ENCODE peak calls at places on chromosomes 3 and 15, in seven cellular contexts. One of them, this sample, is unnamed. For H3K36me3, the result is how much of the 10 kb centered on the place peaks cover.

GRCh38 chr15:100770781-100771584 is 108.6 kb upstream of the ALDH1A3 start:
- DNase-seq in aorta: peak
- DNase-seq in mesenchymal stem cell: no peak
- DNase-seq in body of pancreas: no peak
- DNase-seq in brain microvascular endothelial cell: no peak
- DNase-seq in fibroblast of lung: no peak
- DNase-seq in CD8-positive, alpha-beta T cell: no peak
- DNase-seq in this sample: no peak

GRCh38 chr15:92636950-92637481 is 18.6 kb downstream of the FAM174B start:
- DNase-seq in aorta: peak
- DNase-seq in mesenchymal stem cell: no peak
- DNase-seq in body of pancreas: peak
- DNase-seq in brain microvascular endothelial cell: no peak
- DNase-seq in fibroblast of lung: no peak
- DNase-seq in CD8-positive, alpha-beta T cell: no peak
- DNase-seq in this sample: no peak

GRCh38 chr3:114179575-114179974 is 723 bp upstream of the DRD3 start:
- DNase-seq in aorta: no peak
- DNase-seq in mesenchymal stem cell: peak
- DNase-seq in body of pancreas: no peak
- DNase-seq in brain microvascular endothelial cell: peak
- DNase-seq in fibroblast of lung: peak
- DNase-seq in CD8-positive, alpha-beta T cell: no peak
- DNase-seq in this sample: peak

GRCh38 chr3:106249159-106249558 is 380.3 kb upstream of the CBLB start:
- DNase-seq in aorta: no peak
- DNase-seq in mesenchymal stem cell: peak
- DNase-seq in body of pancreas: no peak
- DNase-seq in brain microvascular endothelial cell: no peak
- DNase-seq in fibroblast of lung: peak
- DNase-seq in CD8-positive, alpha-beta T cell: no peak
- DNase-seq in this sample: peak

GRCh38 chr3:50237133-50237651 is 1.2 kb downstream of the GNAI2 start:
- DNase-seq in aorta: no peak
- DNase-seq in mesenchymal stem cell: peak
- DNase-seq in body of pancreas: no peak
- DNase-seq in brain microvascular endothelial cell: no peak
- DNase-seq in fibroblast of lung: peak
- DNase-seq in CD8-positive, alpha-beta T cell: peak
- DNase-seq in this sample: peak

GRCh38 chr3:111278961-111279360 is 207.3 kb downstream of the NECTIN3 start:
- DNase-seq in aorta: no peak
- DNase-seq in mesenchymal stem cell: no peak
- DNase-seq in body of pancreas: no peak
- DNase-seq in brain microvascular endothelial cell: no peak
- DNase-seq in fibroblast of lung: no peak
- DNase-seq in CD8-positive, alpha-beta T cell: no peak
- DNase-seq in this sample: no peak

GRCh38 chr15:87942316-87942715 is 314.2 kb downstream of the NTRK3 start:
- DNase-seq in aorta: no peak
- DNase-seq in mesenchymal stem cell: no peak
- DNase-seq in body of pancreas: no peak
- DNase-seq in brain microvascular endothelial cell: no peak
- DNase-seq in fibroblast of lung: no peak
- DNase-seq in CD8-positive, alpha-beta T cell: no peak
- DNase-seq in this sample: no peak

GRCh38 chr3:127568604-127569003 is 21.9 kb downstream of the TPRA1 start:
- DNase-seq in aorta: no peak
- DNase-seq in mesenchymal stem cell: no peak
- DNase-seq in body of pancreas: no peak
- DNase-seq in brain microvascular endothelial cell: no peak
- DNase-seq in fibroblast of lung: no peak
- DNase-seq in CD8-positive, alpha-beta T cell: no peak
- DNase-seq in this sample: no peak

GRCh38 chr15:70272565-70273355 is 175.0 kb upstream of the TLE3 start:
- DNase-seq in aorta: peak
- DNase-seq in mesenchymal stem cell: no peak
- DNase-seq in body of pancreas: no peak
- DNase-seq in brain microvascular endothelial cell: no peak
- DNase-seq in fibroblast of lung: no peak
- DNase-seq in CD8-positive, alpha-beta T cell: no peak
- DNase-seq in this sample: no peak

GRCh38 chr3:38062809-38063208 is 23.8 kb downstream of the DLEC1 start:
- DNase-seq in aorta: no peak
- DNase-seq in mesenchymal stem cell: no peak
- DNase-seq in body of pancreas: no peak
- DNase-seq in brain microvascular endothelial cell: no peak
- DNase-seq in fibroblast of lung: no peak
- DNase-seq in CD8-positive, alpha-beta T cell: no peak
- DNase-seq in this sample: no peak

GRCh38 chr3:38059148-38059547 is 20.1 kb downstream of the DLEC1 start:
- DNase-seq in aorta: no peak
- DNase-seq in mesenchymal stem cell: no peak
- DNase-seq in body of pancreas: no peak
- DNase-seq in brain microvascular endothelial cell: no peak
- DNase-seq in fibroblast of lung: no peak
- DNase-seq in CD8-positive, alpha-beta T cell: no peak
- DNase-seq in this sample: no peak

GRCh38 chr3:38054166-38054991 is 15.4 kb downstream of the DLEC1 start:
- DNase-seq in aorta: no peak
- DNase-seq in mesenchymal stem cell: peak
- DNase-seq in body of pancreas: no peak
- DNase-seq in brain microvascular endothelial cell: no peak
- DNase-seq in fibroblast of lung: no peak
- DNase-seq in CD8-positive, alpha-beta T cell: no peak
- DNase-seq in this sample: no peak

DNA sequence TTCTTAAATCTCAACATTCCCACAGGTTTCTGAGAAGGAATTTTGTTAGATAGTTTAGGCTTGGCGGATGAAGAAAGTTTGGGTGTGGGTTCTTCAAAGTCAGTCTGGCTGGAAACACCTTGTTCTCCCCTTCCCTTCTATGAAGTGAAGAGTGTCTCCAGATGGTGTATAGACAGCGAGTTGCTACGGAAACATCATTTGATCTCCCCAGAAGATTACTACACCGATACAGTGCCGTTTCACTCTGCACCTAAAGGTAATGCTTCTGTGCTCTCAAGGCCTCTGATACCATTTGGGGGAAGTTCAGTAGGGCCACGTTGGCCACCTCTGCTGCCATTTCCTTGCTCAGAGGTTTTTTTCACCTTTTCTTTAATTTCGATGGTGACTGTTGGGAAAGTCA is 20.6 kb downstream of the DLEC1 start:
- DNase-seq in aorta: no peak
- DNase-seq in mesenchymal stem cell: no peak
- DNase-seq in body of pancreas: no peak
- DNase-seq in brain microvascular endothelial cell: no peak
- DNase-seq in fibroblast of lung: no peak
- DNase-seq in CD8-positive, alpha-beta T cell: no peak
- DNase-seq in this sample: no peak
- H3K36me3 ChIP-seq in aorta: under half
- H3K36me3 ChIP-seq in mesenchymal stem cell: under half
- H3K36me3 ChIP-seq in body of pancreas: under half
- H3K36me3 ChIP-seq in brain microvascular endothelial cell: under half
- H3K36me3 ChIP-seq in fibroblast of lung: under half
- H3K36me3 ChIP-seq in CD8-positive, alpha-beta T cell: under half
- H3K36me3 ChIP-seq in this sample: under half

GRCh38 chr3:125045965-125046364 is 9.8 kb downstream of the HEG1 start:
- DNase-seq in aorta: no peak
- DNase-seq in mesenchymal stem cell: peak
- DNase-seq in body of pancreas: no peak
- DNase-seq in brain microvascular endothelial cell: peak
- DNase-seq in fibroblast of lung: peak
- DNase-seq in CD8-positive, alpha-beta T cell: no peak
- DNase-seq in this sample: peak

GRCh38 chr3:125043599-125044151 is 12.1 kb downstream of the HEG1 start:
- DNase-seq in aorta: peak
- DNase-seq in mesenchymal stem cell: peak
- DNase-seq in body of pancreas: peak
- DNase-seq in brain microvascular endothelial cell: no peak
- DNase-seq in fibroblast of lung: no peak
- DNase-seq in CD8-positive, alpha-beta T cell: no peak
- DNase-seq in this sample: no peak

GRCh38 chr3:125045194-125045593 is 10.6 kb downstream of the HEG1 start:
- DNase-seq in aorta: no peak
- DNase-seq in mesenchymal stem cell: peak
- DNase-seq in body of pancreas: no peak
- DNase-seq in brain microvascular endothelial cell: no peak
- DNase-seq in fibroblast of lung: no peak
- DNase-seq in CD8-positive, alpha-beta T cell: no peak
- DNase-seq in this sample: peak

GRCh38 chr3:125039897-125040175 is 16.0 kb downstream of the HEG1 start:
- DNase-seq in aorta: no peak
- DNase-seq in mesenchymal stem cell: no peak
- DNase-seq in body of pancreas: no peak
- DNase-seq in brain microvascular endothelial cell: no peak
- DNase-seq in fibroblast of lung: no peak
- DNase-seq in CD8-positive, alpha-beta T cell: no peak
- DNase-seq in this sample: peak

DNA sequence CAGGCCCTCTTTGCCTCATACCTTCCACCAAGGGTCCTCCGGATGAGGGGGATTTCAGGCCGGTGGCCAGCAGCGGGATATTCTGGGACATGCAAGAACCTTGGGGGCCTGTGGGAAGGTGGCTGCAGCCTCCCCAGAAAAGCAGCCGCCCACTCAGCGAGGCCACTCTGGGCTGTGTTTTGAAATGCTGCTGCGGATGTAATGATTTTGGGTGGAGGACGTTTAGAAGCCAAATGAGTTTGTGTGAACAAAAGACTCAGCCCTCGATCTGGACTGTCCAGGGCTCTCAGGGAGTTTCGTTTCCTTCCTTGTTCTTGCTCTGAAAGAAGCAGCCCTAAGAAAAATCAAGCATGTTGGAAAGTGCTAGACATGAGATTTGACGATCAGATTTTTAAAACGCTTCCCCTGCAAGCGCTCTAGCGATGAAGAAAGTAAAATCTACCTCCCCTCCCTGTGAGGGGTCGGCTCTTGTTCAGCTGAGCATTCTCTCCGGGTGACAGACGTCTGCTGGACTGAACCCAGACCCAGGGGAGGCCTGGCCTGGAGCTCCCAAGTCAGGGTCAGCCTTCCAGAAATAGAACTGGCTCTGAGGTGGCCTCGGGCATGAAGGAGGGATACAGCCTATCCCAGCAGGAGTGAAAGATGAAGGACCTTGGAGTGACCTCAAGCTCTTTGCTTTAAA is 12.9 kb downstream of the HEG1 start:
- DNase-seq in aorta: peak
- DNase-seq in mesenchymal stem cell: peak
- DNase-seq in body of pancreas: no peak
- DNase-seq in brain microvascular endothelial cell: no peak
- DNase-seq in fibroblast of lung: peak
- DNase-seq in CD8-positive, alpha-beta T cell: no peak
- DNase-seq in this sample: peak
- H3K36me3 ChIP-seq in aorta: under half
- H3K36me3 ChIP-seq in mesenchymal stem cell: under half
- H3K36me3 ChIP-seq in body of pancreas: under half
- H3K36me3 ChIP-seq in brain microvascular endothelial cell: under half
- H3K36me3 ChIP-seq in fibroblast of lung: under half
- H3K36me3 ChIP-seq in CD8-positive, alpha-beta T cell: under half
- H3K36me3 ChIP-seq in this sample: under half

DNA sequence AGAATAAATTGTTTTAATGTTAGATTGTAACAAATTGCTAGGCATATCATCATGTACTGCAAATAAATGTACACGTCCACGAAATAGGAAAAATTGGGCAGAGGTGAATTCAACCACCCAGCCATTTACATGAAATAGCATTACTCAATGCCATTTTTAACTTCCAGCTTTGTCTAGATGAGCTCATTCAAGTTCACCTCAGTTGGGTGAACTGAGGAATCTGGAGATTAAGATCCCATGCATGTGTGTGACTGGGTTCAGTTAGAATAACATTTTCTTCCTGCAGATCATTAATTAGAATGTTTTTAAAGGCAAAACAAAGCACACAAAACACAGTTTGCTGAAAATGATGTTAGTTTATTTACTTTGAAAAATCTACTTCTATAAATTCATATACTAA is 767.8 kb upstream of the GOLIM4 start:
- DNase-seq in aorta: no peak
- DNase-seq in mesenchymal stem cell: no peak
- DNase-seq in body of pancreas: no peak
- DNase-seq in brain microvascular endothelial cell: no peak
- DNase-seq in fibroblast of lung: peak
- DNase-seq in CD8-positive, alpha-beta T cell: no peak
- DNase-seq in this sample: peak
- H3K36me3 ChIP-seq in aorta: under half
- H3K36me3 ChIP-seq in mesenchymal stem cell: under half
- H3K36me3 ChIP-seq in body of pancreas: under half
- H3K36me3 ChIP-seq in brain microvascular endothelial cell: under half
- H3K36me3 ChIP-seq in fibroblast of lung: under half
- H3K36me3 ChIP-seq in CD8-positive, alpha-beta T cell: under half
- H3K36me3 ChIP-seq in this sample: under half

GRCh38 chr15:67385971-67386370 is 131.4 kb downstream of the IQCH start:
- DNase-seq in aorta: no peak
- DNase-seq in mesenchymal stem cell: no peak
- DNase-seq in body of pancreas: no peak
- DNase-seq in brain microvascular endothelial cell: no peak
- DNase-seq in fibroblast of lung: no peak
- DNase-seq in CD8-positive, alpha-beta T cell: no peak
- DNase-seq in this sample: no peak
- H3K36me3 ChIP-seq in aorta: under half
- H3K36me3 ChIP-seq in mesenchymal stem cell: under half
- H3K36me3 ChIP-seq in body of pancreas: under half
- H3K36me3 ChIP-seq in brain microvascular endothelial cell: under half
- H3K36me3 ChIP-seq in fibroblast of lung: under half
- H3K36me3 ChIP-seq in CD8-positive, alpha-beta T cell: under half
- H3K36me3 ChIP-seq in this sample: under half

GRCh38 chr3:160417311-160417710 is 17.9 kb downstream of the SMC4 start:
- DNase-seq in aorta: no peak
- DNase-seq in mesenchymal stem cell: no peak
- DNase-seq in body of pancreas: no peak
- DNase-seq in brain microvascular endothelial cell: no peak
- DNase-seq in fibroblast of lung: no peak
- DNase-seq in CD8-positive, alpha-beta T cell: no peak
- DNase-seq in this sample: no peak
- H3K36me3 ChIP-seq in aorta: under half
- H3K36me3 ChIP-seq in mesenchymal stem cell: under half
- H3K36me3 ChIP-seq in body of pancreas: under half
- H3K36me3 ChIP-seq in brain microvascular endothelial cell: under half
- H3K36me3 ChIP-seq in fibroblast of lung: under half
- H3K36me3 ChIP-seq in CD8-positive, alpha-beta T cell: under half
- H3K36me3 ChIP-seq in this sample: half or more

GRCh38 chr3:178989821-178990220 is 81.8 kb downstream of the ZMAT3 start:
- DNase-seq in aorta: no peak
- DNase-seq in mesenchymal stem cell: no peak
- DNase-seq in body of pancreas: no peak
- DNase-seq in brain microvascular endothelial cell: no peak
- DNase-seq in fibroblast of lung: no peak
- DNase-seq in CD8-positive, alpha-beta T cell: no peak
- DNase-seq in this sample: no peak
- H3K36me3 ChIP-seq in aorta: under half
- H3K36me3 ChIP-seq in mesenchymal stem cell: under half
- H3K36me3 ChIP-seq in body of pancreas: under half
- H3K36me3 ChIP-seq in brain microvascular endothelial cell: under half
- H3K36me3 ChIP-seq in fibroblast of lung: under half
- H3K36me3 ChIP-seq in CD8-positive, alpha-beta T cell: under half
- H3K36me3 ChIP-seq in this sample: under half

This sample was measured in adipocyte.